ENCODE peak calls at places on chromosome 5, in six cellular contexts. One of them, this sample, is unnamed.

GRCh38 chr5:145495171-145495570 is 340.0 kb downstream of the PRELID2 start:
- DNase-seq in Calu3: no peak
- DNase-seq in HCT116: no peak
- DNase-seq in heart left ventricle: no peak
- DNase-seq in cardiac fibroblast: no peak
- DNase-seq in fibroblast of lung: no peak
- DNase-seq in this sample: no peak

GRCh38 chr5:57231607-57232006 is 57.7 kb downstream of the GPBP1 start:
- DNase-seq in Calu3: no peak
- DNase-seq in HCT116: no peak
- DNase-seq in heart left ventricle: no peak
- DNase-seq in cardiac fibroblast: peak; percentile 83
- DNase-seq in fibroblast of lung: peak; percentile 28
- DNase-seq in this sample: no peak

GRCh38 chr5:32586251-32586642 is 890 bp downstream of the SUB1 start:
- DNase-seq in Calu3: no peak
- DNase-seq in HCT116: no peak
- DNase-seq in heart left ventricle: no peak
- DNase-seq in cardiac fibroblast: no peak
- DNase-seq in fibroblast of lung: no peak
- DNase-seq in this sample: no peak

GRCh38 chr5:55570026-55570425 is 35.3 kb upstream of the PLPP1 start:
- DNase-seq in Calu3: no peak
- DNase-seq in HCT116: no peak
- DNase-seq in heart left ventricle: no peak
- DNase-seq in cardiac fibroblast: no peak
- DNase-seq in fibroblast of lung: peak; percentile 90
- DNase-seq in this sample: no peak

GRCh38 chr5:125152461-125153189 is 406.2 kb upstream of the ZNF608 start:
- DNase-seq in Calu3: no peak
- DNase-seq in HCT116: no peak
- DNase-seq in heart left ventricle: no peak
- DNase-seq in cardiac fibroblast: no peak
- DNase-seq in fibroblast of lung: no peak
- DNase-seq in this sample: no peak

GRCh38 chr5:150412319-150413175 is at the start of gene CD74:
- DNase-seq in Calu3: peak; percentile 94
- DNase-seq in HCT116: no peak
- DNase-seq in heart left ventricle: peak; percentile 90
- DNase-seq in cardiac fibroblast: peak; percentile 49
- DNase-seq in fibroblast of lung: peak; percentile 27
- DNase-seq in this sample: peak; percentile 90

GRCh38 chr5:78953092-78953800 is 31.9 kb downstream of the ARSB start:
- DNase-seq in Calu3: no peak
- DNase-seq in HCT116: no peak
- DNase-seq in heart left ventricle: no peak
- DNase-seq in cardiac fibroblast: no peak
- DNase-seq in fibroblast of lung: peak; percentile 65
- DNase-seq in this sample: peak; percentile 45

GRCh38 chr5:53027913-53028312 is 38.8 kb downstream of the ITGA2 start:
- DNase-seq in Calu3: no peak
- DNase-seq in HCT116: no peak
- DNase-seq in heart left ventricle: peak; percentile 51
- DNase-seq in cardiac fibroblast: peak; percentile 81
- DNase-seq in fibroblast of lung: peak; percentile 84
- DNase-seq in this sample: no peak

GRCh38 chr5:171207256-171207866 is 101.7 kb upstream of the TLX3 start:
- DNase-seq in Calu3: peak; percentile 47
- DNase-seq in HCT116: peak; percentile 43
- DNase-seq in heart left ventricle: peak; percentile 7
- DNase-seq in cardiac fibroblast: peak; percentile 67
- DNase-seq in fibroblast of lung: peak; percentile 39
- DNase-seq in this sample: peak; percentile 10

GRCh38 chr5:17255471-17256016 is 38.1 kb downstream of the BASP1 start:
- DNase-seq in Calu3: no peak
- DNase-seq in HCT116: no peak
- DNase-seq in heart left ventricle: no peak
- DNase-seq in cardiac fibroblast: peak; percentile 45
- DNase-seq in fibroblast of lung: no peak
- DNase-seq in this sample: no peak

GRCh38 chr5:106241409-106241808 is 1429.3 kb downstream of the EFNA5 start:
- DNase-seq in Calu3: no peak
- DNase-seq in HCT116: no peak
- DNase-seq in heart left ventricle: no peak
- DNase-seq in cardiac fibroblast: no peak
- DNase-seq in fibroblast of lung: peak; percentile 11
- DNase-seq in this sample: no peak

GRCh38 chr5:123125172-123125508 is 36.1 kb downstream of the PRDM6 start:
- DNase-seq in Calu3: no peak
- DNase-seq in HCT116: no peak
- DNase-seq in heart left ventricle: no peak
- DNase-seq in cardiac fibroblast: peak; percentile 56
- DNase-seq in fibroblast of lung: peak; percentile 63
- DNase-seq in this sample: no peak

GRCh38 chr5:10387690-10388089 is 34.2 kb downstream of the MARCHF6 start:
- DNase-seq in Calu3: no peak
- DNase-seq in HCT116: no peak
- DNase-seq in heart left ventricle: no peak
- DNase-seq in cardiac fibroblast: peak; percentile 70
- DNase-seq in fibroblast of lung: peak; percentile 61
- DNase-seq in this sample: no peak

GRCh38 chr5:37715957-37716356 is 123.9 kb downstream of the GDNF start:
- DNase-seq in Calu3: no peak
- DNase-seq in HCT116: no peak
- DNase-seq in heart left ventricle: no peak
- DNase-seq in cardiac fibroblast: no peak
- DNase-seq in fibroblast of lung: no peak
- DNase-seq in this sample: no peak

GRCh38 chr5:133365326-133365725 is 247.0 kb downstream of the FSTL4 start:
- DNase-seq in Calu3: peak; percentile 25
- DNase-seq in HCT116: no peak
- DNase-seq in heart left ventricle: no peak
- DNase-seq in cardiac fibroblast: no peak
- DNase-seq in fibroblast of lung: no peak
- DNase-seq in this sample: peak; percentile 31

GRCh38 chr5:176365663-176366574 is 632 bp downstream of the ARL10 start:
- DNase-seq in Calu3: peak; percentile 30
- DNase-seq in HCT116: no peak
- DNase-seq in heart left ventricle: peak; percentile 58
- DNase-seq in cardiac fibroblast: peak; percentile 50
- DNase-seq in fibroblast of lung: peak; percentile 72
- DNase-seq in this sample: peak; percentile 62

GRCh38 chr5:171840701-171841522 is 55.3 kb downstream of the SMIM23 start:
- DNase-seq in Calu3: no peak
- DNase-seq in HCT116: no peak
- DNase-seq in heart left ventricle: no peak
- DNase-seq in cardiac fibroblast: no peak
- DNase-seq in fibroblast of lung: no peak
- DNase-seq in this sample: no peak

GRCh38 chr5:121325930-121326329 is 525.8 kb upstream of the FTMT start:
- DNase-seq in Calu3: no peak
- DNase-seq in HCT116: no peak
- DNase-seq in heart left ventricle: no peak
- DNase-seq in cardiac fibroblast: no peak
- DNase-seq in fibroblast of lung: peak; percentile 38
- DNase-seq in this sample: no peak

GRCh38 chr5:10709409-10709808 is 51.6 kb downstream of the DAP start:
- DNase-seq in Calu3: no peak
- DNase-seq in HCT116: no peak
- DNase-seq in heart left ventricle: no peak
- DNase-seq in cardiac fibroblast: no peak
- DNase-seq in fibroblast of lung: no peak
- DNase-seq in this sample: no peak

GRCh38 chr5:33829430-33829829 is 62.4 kb downstream of the ADAMTS12 start:
- DNase-seq in Calu3: no peak
- DNase-seq in HCT116: no peak
- DNase-seq in heart left ventricle: peak; percentile 14
- DNase-seq in cardiac fibroblast: no peak
- DNase-seq in fibroblast of lung: no peak
- DNase-seq in this sample: no peak

GRCh38 chr5:62587737-62588136 is 9.1 kb downstream of the LRRC70 start:
- DNase-seq in Calu3: no peak
- DNase-seq in HCT116: no peak
- DNase-seq in heart left ventricle: no peak
- DNase-seq in cardiac fibroblast: peak; percentile 48
- DNase-seq in fibroblast of lung: no peak
- DNase-seq in this sample: no peak

GRCh38 chr5:100760700-100761099 is 142.4 kb downstream of the ST8SIA4 start:
- DNase-seq in Calu3: no peak
- DNase-seq in HCT116: no peak
- DNase-seq in heart left ventricle: no peak
- DNase-seq in cardiac fibroblast: no peak
- DNase-seq in fibroblast of lung: no peak
- DNase-seq in this sample: no peak

GRCh38 chr5:162096448-162096847 is 28.9 kb downstream of the GABRG2 start:
- DNase-seq in Calu3: no peak
- DNase-seq in HCT116: no peak
- DNase-seq in heart left ventricle: no peak
- DNase-seq in cardiac fibroblast: no peak
- DNase-seq in fibroblast of lung: no peak
- DNase-seq in this sample: no peak

GRCh38 chr5:126450388-126450787 is 27.2 kb downstream of the GRAMD2B start:
- DNase-seq in Calu3: no peak
- DNase-seq in HCT116: no peak
- DNase-seq in heart left ventricle: no peak
- DNase-seq in cardiac fibroblast: peak; percentile 17
- DNase-seq in fibroblast of lung: peak; percentile 21
- DNase-seq in this sample: peak; percentile 52

DNA sequence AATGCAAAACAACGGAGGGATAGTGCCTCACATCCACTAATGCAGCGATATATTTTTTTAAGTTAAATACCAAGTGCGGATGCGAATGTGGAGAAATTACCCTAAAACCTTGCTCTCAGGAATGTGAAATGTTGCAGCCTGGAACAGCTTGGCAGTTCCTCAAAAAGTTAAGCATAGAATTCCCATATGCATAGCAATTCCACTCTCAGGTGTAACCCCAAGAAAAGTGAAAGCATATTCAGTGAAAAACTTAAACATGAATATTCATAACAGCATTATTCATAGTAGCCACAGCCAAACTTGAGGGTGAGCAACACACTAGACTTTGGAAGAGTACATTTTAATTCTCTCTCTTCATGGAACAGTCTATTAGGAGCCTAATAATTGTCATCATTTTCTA is 83.2 kb upstream of the ICE1 start:
- DNase-seq in Calu3: no peak
- DNase-seq in HCT116: no peak
- DNase-seq in heart left ventricle: no peak
- DNase-seq in cardiac fibroblast: no peak
- DNase-seq in fibroblast of lung: no peak
- DNase-seq in this sample: no peak
- TF ChIP-seq CTCF in Calu3: no peak
- TF ChIP-seq CTCF in HCT116: no peak
- TF ChIP-seq CTCF in heart left ventricle: no peak
- TF ChIP-seq CTCF in cardiac fibroblast: no peak
- TF ChIP-seq CTCF in fibroblast of lung: no peak
- TF ChIP-seq CTCF in this sample: no peak

GRCh38 chr5:118592678-118593328 is 395.5 kb downstream of the DTWD2 start:
- DNase-seq in Calu3: no peak
- DNase-seq in HCT116: peak; percentile 7
- DNase-seq in heart left ventricle: no peak
- DNase-seq in cardiac fibroblast: no peak
- DNase-seq in fibroblast of lung: no peak
- DNase-seq in this sample: no peak
- TF ChIP-seq CTCF in Calu3: no peak
- TF ChIP-seq CTCF in HCT116: peak; percentile 44
- TF ChIP-seq CTCF in heart left ventricle: peak; percentile 8
- TF ChIP-seq CTCF in cardiac fibroblast: no peak
- TF ChIP-seq CTCF in fibroblast of lung: no peak
- TF ChIP-seq CTCF in this sample: no peak

GRCh38 chr5:141172381-141173204 is at the start of gene PCDHB7:
- DNase-seq in Calu3: no peak
- DNase-seq in HCT116: peak; percentile 19
- DNase-seq in heart left ventricle: no peak
- DNase-seq in cardiac fibroblast: peak; percentile 16
- DNase-seq in fibroblast of lung: peak; percentile 3
- DNase-seq in this sample: no peak
- TF ChIP-seq CTCF in Calu3: peak; percentile 14
- TF ChIP-seq CTCF in HCT116: peak; percentile 54
- TF ChIP-seq CTCF in heart left ventricle: peak; percentile 49
- TF ChIP-seq CTCF in cardiac fibroblast: peak; percentile 32
- TF ChIP-seq CTCF in fibroblast of lung: peak; percentile 24
- TF ChIP-seq CTCF in this sample: no peak

GRCh38 chr5:143213231-143213850 is 190.1 kb downstream of the NR3C1 start:
- DNase-seq in Calu3: no peak
- DNase-seq in HCT116: no peak
- DNase-seq in heart left ventricle: no peak
- DNase-seq in cardiac fibroblast: peak; percentile 70
- DNase-seq in fibroblast of lung: peak; percentile 66
- DNase-seq in this sample: no peak
- TF ChIP-seq CTCF in Calu3: no peak
- TF ChIP-seq CTCF in HCT116: no peak
- TF ChIP-seq CTCF in heart left ventricle: no peak
- TF ChIP-seq CTCF in cardiac fibroblast: no peak
- TF ChIP-seq CTCF in fibroblast of lung: no peak
- TF ChIP-seq CTCF in this sample: no peak

GRCh38 chr5:36705055-36705454 is 98.6 kb downstream of the SLC1A3 start:
- DNase-seq in Calu3: no peak
- DNase-seq in HCT116: no peak
- DNase-seq in heart left ventricle: no peak
- DNase-seq in cardiac fibroblast: no peak
- DNase-seq in fibroblast of lung: no peak
- DNase-seq in this sample: no peak

GRCh38 chr5:36710039-36710438 is 103.6 kb downstream of the SLC1A3 start:
- DNase-seq in Calu3: no peak
- DNase-seq in HCT116: no peak
- DNase-seq in heart left ventricle: no peak
- DNase-seq in cardiac fibroblast: no peak
- DNase-seq in fibroblast of lung: no peak
- DNase-seq in this sample: no peak

GRCh38 chr5:36713541-36713940 is 107.1 kb downstream of the SLC1A3 start:
- DNase-seq in Calu3: no peak
- DNase-seq in HCT116: no peak
- DNase-seq in heart left ventricle: no peak
- DNase-seq in cardiac fibroblast: no peak
- DNase-seq in fibroblast of lung: no peak
- DNase-seq in this sample: no peak

GRCh38 chr5:36712719-36713118 is 106.3 kb downstream of the SLC1A3 start:
- DNase-seq in Calu3: no peak
- DNase-seq in HCT116: no peak
- DNase-seq in heart left ventricle: no peak
- DNase-seq in cardiac fibroblast: no peak
- DNase-seq in fibroblast of lung: no peak
- DNase-seq in this sample: no peak

DNA sequence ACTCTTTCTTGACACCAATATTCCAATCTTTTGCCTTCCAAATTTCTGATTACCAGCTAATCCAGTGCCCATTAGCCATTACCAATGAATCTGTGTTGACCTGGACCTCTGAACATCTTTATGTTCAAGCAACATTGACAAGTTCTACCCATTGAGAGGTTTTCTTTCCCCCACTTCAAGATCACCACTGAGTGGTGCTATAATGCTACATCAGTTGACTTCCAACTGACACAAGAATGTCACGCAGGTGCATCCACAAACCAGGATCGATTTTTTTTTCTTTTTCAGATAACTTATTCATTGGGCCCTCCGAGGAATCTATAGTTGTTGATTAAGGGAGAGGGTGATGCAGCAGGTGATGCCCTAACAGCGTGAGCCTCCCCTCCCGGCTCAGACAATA is 102.6 kb downstream of the SLC1A3 start:
- DNase-seq in Calu3: no peak
- DNase-seq in HCT116: no peak
- DNase-seq in heart left ventricle: no peak
- DNase-seq in cardiac fibroblast: no peak
- DNase-seq in fibroblast of lung: no peak
- DNase-seq in this sample: no peak
- TF ChIP-seq CTCF in Calu3: no peak
- TF ChIP-seq CTCF in HCT116: no peak
- TF ChIP-seq CTCF in heart left ventricle: no peak
- TF ChIP-seq CTCF in cardiac fibroblast: no peak
- TF ChIP-seq CTCF in fibroblast of lung: no peak
- TF ChIP-seq CTCF in this sample: peak; percentile 6

This sample was measured in GM13976.